ENCODE peak calls at places on chromosomes 4 and X, in seven cellular contexts. C is ovary, D is thyroid gland, M is sigmoid colon, Y is endothelial cell of umbilical vein, Q is uterus, L is right lobe of liver. N is an unnamed sample.

GRCh38 chr4:85370400-85371032 is 104.4 kb upstream of the ARHGAP24 start:
- DNase-seq in D (peak; percentile 5), M (no peak), C (no peak), L (no peak), Y (peak; percentile 40), Q (no peak), N (no peak)

GRCh38 chr4:176238157-176238608 is 30.8 kb downstream of the ASB5 start:
- DNase-seq in C (no peak), L (no peak), M (no peak), D (no peak), Q (no peak), Y (peak; percentile 87), N (no peak)

GRCh38 chrX:150564838-150565237 is 3.6 kb upstream of the MTM1 start:
- DNase-seq in D (no peak), C (no peak), Q (no peak), L (no peak), M (no peak), Y (no peak), N (no peak)

GRCh38 chr4:104592894-104593470 is 98.3 kb upstream of the CXXC4 start:
- DNase-seq in L (no peak), M (no peak), C (no peak), Y (no peak), D (no peak), Q (no peak), N (no peak)

GRCh38 chr4:154984616-154985015 is 203.5 kb downstream of the RBM46 start:
- DNase-seq in D (no peak), Q (no peak), Y (no peak), C (no peak), M (no peak), L (no peak), N (no peak)

GRCh38 chr4:37243722-37244582 is 591 bp upstream of the NWD2 start:
- DNase-seq in C (no peak), L (no peak), Y (no peak), Q (no peak), M (no peak), D (peak; percentile 10), N (no peak)

GRCh38 chr4:24730256-24731001 is 64.9 kb upstream of the SOD3 start:
- DNase-seq in Y (no peak), L (no peak), Q (peak; percentile 33), M (peak; percentile 70), C (no peak), D (peak; percentile 62), N (no peak)

GRCh38 chr4:122541996-122542395 is 78.9 kb downstream of the IL21 start:
- DNase-seq in Y (no peak), C (no peak), Q (no peak), D (no peak), M (no peak), L (no peak), N (no peak)

GRCh38 chr4:163558539-163559044 is 64.1 kb downstream of the TMA16 start:
- DNase-seq in C (no peak), D (no peak), M (no peak), Q (no peak), Y (no peak), L (no peak), N (peak; percentile 82)

GRCh38 chr4:137703225-137703624 is 170.9 kb upstream of the PCDH18 start:
- DNase-seq in D (no peak), M (no peak), Y (no peak), Q (no peak), C (no peak), L (no peak), N (no peak)

GRCh38 chr4:3657917-3658913 is 108.0 kb upstream of the ADRA2C start:
- DNase-seq in M (no peak), C (no peak), Q (peak; percentile 95), D (no peak), Y (no peak), L (no peak), N (no peak)

GRCh38 chr4:8507251-8507570 is 66.6 kb downstream of the TRMT44 start:
- DNase-seq in D (peak; percentile 27), L (no peak), C (no peak), Y (no peak), Q (no peak), M (peak; percentile 61), N (peak; percentile 69)

GRCh38 chr4:52588771-52589591 is 70.1 kb downstream of the USP46 start:
- DNase-seq in L (no peak), Q (peak; percentile 56), M (no peak), Y (peak; percentile 97), D (no peak), C (no peak), N (no peak)

GRCh38 chr4:61984260-61984909 is 784.3 kb downstream of the ADGRL3 start:
- DNase-seq in M (no peak), D (no peak), Y (no peak), L (no peak), C (no peak), Q (no peak), N (no peak)

GRCh38 chrX:13360146-13360545 is 40.3 kb upstream of the ATXN3L start:
- DNase-seq in Y (no peak), L (no peak), Q (no peak), C (no peak), D (no peak), M (no peak), N (no peak)

GRCh38 chr4:108003964-108004630 is 14.4 kb downstream of the HADH start:
- DNase-seq in Y (no peak), C (no peak), Q (no peak), M (no peak), D (no peak), L (no peak), N (no peak)

GRCh38 chr4:157170321-157170720 is 50.2 kb upstream of the GRIA2 start:
- DNase-seq in C (no peak), L (no peak), D (no peak), Y (no peak), Q (no peak), M (no peak), N (no peak)
- H3K27ac ChIP-seq in C (no peak overlapping the region), L (no peak overlapping the region), D (no peak overlapping the region), Y (no peak overlapping the region), Q (no peak overlapping the region), M (no peak overlapping the region), N (no peak overlapping the region)

GRCh38 chr4:99563310-99564186 is at the start of gene TRMT10A:
- DNase-seq in L (peak; percentile 97), M (peak; percentile 99), C (peak; percentile 99), Y (peak; percentile 98), Q (peak; percentile 98), D (peak; percentile 99), N (peak; percentile 99)
- TF ChIP-seq POLR2A in L (peak; percentile 83), M (peak; percentile 69), C (peak; percentile 55), Y (no peak), Q (peak; percentile 47), D (no peak), N (peak; percentile 58)

GRCh38 chrX:24391362-24391761 is 30.9 kb downstream of the SUPT20HL1 start:
- DNase-seq in D (no peak), C (no peak), Q (no peak), M (no peak), Y (no peak), L (no peak), N (no peak)

GRCh38 chrX:24392709-24393108 is 32.3 kb downstream of the SUPT20HL1 start:
- DNase-seq in Q (no peak), Y (no peak), C (no peak), M (no peak), D (no peak), L (no peak), N (no peak)

GRCh38 chrX:24391843-24392242 is 31.4 kb downstream of the SUPT20HL1 start:
- DNase-seq in C (no peak), M (no peak), L (no peak), Y (no peak), D (no peak), Q (no peak), N (no peak)

GRCh38 chrX:24387724-24388123 is 27.3 kb downstream of the SUPT20HL1 start:
- DNase-seq in L (no peak), Y (no peak), C (no peak), M (no peak), Q (no peak), D (no peak), N (no peak)
- H3K27me3 ChIP-seq in L (no peaks in the 10 kb centered on the region), Y (peaks cover 1% of the 10 kb centered on the region), C (no peaks in the 10 kb centered on the region), M (no peaks in the 10 kb centered on the region), Q (no peaks in the 10 kb centered on the region), D (no peaks in the 10 kb centered on the region), N (no peaks in the 10 kb centered on the region)

GRCh38 chr4:7347981-7348380 is 86.7 kb downstream of the PSAPL1 start:
- DNase-seq in L (no peak), Y (no peak), D (no peak), C (no peak), Q (no peak), M (no peak), N (no peak)
- H3K27ac ChIP-seq in L (no peak overlapping the region), Y (no peak overlapping the region), D (no peak overlapping the region), C (no peak overlapping the region), Q (no peak overlapping the region), M (no peak overlapping the region), N (no peak overlapping the region)

DNA sequence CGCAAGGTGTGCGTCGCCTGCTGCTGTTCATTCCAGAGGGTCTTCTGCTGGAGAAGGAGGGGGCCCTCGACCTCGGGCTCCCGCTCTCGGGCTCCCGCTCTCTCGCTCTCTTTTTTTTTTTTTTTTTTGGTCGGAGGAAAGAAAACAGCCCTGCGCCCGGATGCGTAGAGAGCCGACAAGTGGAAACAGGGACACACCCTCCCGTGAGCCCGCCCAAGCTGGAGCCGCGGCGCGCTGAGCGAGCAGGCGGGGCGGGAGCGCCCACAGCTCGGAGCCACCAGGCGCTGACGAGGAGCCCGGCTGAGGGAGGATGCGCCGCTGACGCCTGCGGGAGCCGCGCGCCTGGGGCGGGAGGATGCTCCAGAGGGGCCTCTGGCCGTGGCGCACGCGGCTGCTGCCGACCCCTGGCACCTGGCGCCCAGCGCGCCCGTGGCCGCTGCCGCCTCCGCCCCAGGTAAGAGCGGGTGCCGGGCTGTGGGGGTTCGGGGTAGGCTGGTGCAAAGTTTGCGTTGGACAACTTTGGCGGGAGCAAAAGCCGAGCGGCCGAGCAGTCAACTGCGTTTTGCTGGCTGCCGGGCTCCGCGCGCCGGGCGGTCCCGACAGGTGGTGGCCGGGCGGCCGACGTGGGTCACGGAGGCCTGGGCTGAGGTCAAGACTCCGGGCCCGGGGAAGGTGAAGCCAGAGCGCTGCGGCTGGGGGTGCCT is at the start of gene MCUB:
- DNase-seq in C (peak; percentile 86), M (peak; percentile 93), Y (peak; percentile 85), L (peak; percentile 88), Q (peak; percentile 87), D (peak; percentile 80), N (peak; percentile 97)
- TF ChIP-seq POLR2A in C (peak; percentile 64), M (no peak), Y (no peak), L (peak; percentile 34), Q (peak; percentile 52), D (no peak), N (no peak)

N was measured in spleen.